ENCODE peak calls at places on chromosomes 5 and 9, in six cellular contexts. T is NCI-H1436, E is osteocyte, H is NCI-H345, Q is choroid plexus epithelial cell, B is NCI-H2107. J is an unnamed sample.

GRCh38 chr9:119137479-119137878 is 231.8 kb downstream of the BRINP1 start:
- DNase-seq in B (no peak), E (no peak), Q (no peak), H (no peak), T (no peak), J (no peak)

GRCh38 chr5:67287795-67288194 is 91.2 kb upstream of the CD180 start:
- DNase-seq in T (no peak), H (no peak), E (no peak), Q (peak; percentile 79), B (no peak), J (no peak)

GRCh38 chr9:91060520-91061343 is 259.1 kb downstream of the SYK start:
- DNase-seq in B (peak; percentile 66), H (peak; percentile 81), Q (peak; percentile 99), T (no peak), E (no peak), J (peak; percentile 75)

GRCh38 chr9:71121275-71122168 is at the start of gene TRPM3:
- DNase-seq in H (no peak), E (no peak), B (no peak), T (no peak), Q (no peak), J (no peak)

GRCh38 chr5:179306191-179307005 is 38.9 kb downstream of the ADAMTS2 start:
- DNase-seq in Q (no peak), H (no peak), B (no peak), T (no peak), E (no peak), J (no peak)

GRCh38 chr5:92544567-92544966 is 1036.5 kb downstream of the NR2F1-AS1 start:
- DNase-seq in Q (peak; percentile 92), B (no peak), H (no peak), E (no peak), T (no peak), J (no peak)

GRCh38 chr9:109109962-109110325 is 9.8 kb downstream of the TMEM245 start:
- DNase-seq in Q (peak; percentile 66), H (no peak), E (no peak), T (no peak), B (no peak), J (no peak)

GRCh38 chr9:99699386-99699785 is 122.3 kb upstream of the NR4A3 start:
- DNase-seq in Q (no peak), T (no peak), E (no peak), B (no peak), H (no peak), J (no peak)

GRCh38 chr9:89961616-89962341 is 357.0 kb downstream of the GADD45G start:
- DNase-seq in Q (peak; percentile 28), B (no peak), H (no peak), E (no peak), T (no peak), J (no peak)

GRCh38 chr5:80124111-80124510 is 89.0 kb downstream of the THBS4 start:
- DNase-seq in E (no peak), T (no peak), H (no peak), Q (no peak), B (no peak), J (no peak)

GRCh38 chr9:91239367-91240111 is 122.2 kb downstream of the AUH start:
- DNase-seq in B (no peak), T (no peak), E (no peak), H (no peak), Q (no peak), J (no peak)

GRCh38 chr5:119271758-119272730 is 83.8 kb upstream of the TNFAIP8 start:
- DNase-seq in Q (no peak), H (no peak), T (no peak), E (no peak), B (no peak), J (no peak)

GRCh38 chr9:101387871-101388506 is 3.2 kb upstream of the BAAT start:
- DNase-seq in T (peak; percentile 58), E (no peak), B (no peak), H (peak; percentile 85), Q (peak; percentile 74), J (peak; percentile 79)

GRCh38 chr9:16459421-16460148 is 410.9 kb downstream of the BNC2 start:
- DNase-seq in H (peak; percentile 23), B (no peak), T (no peak), Q (no peak), E (no peak), J (no peak)

J was measured in NCI-H1105 treated with DMSO at 0.1 percent for 48 hours.